ENCODE peak calls at places on chromosome 4, in four cellular contexts. One of them, this sample, is unnamed.

GRCh38 chr4:152581536-152582160 is 45.8 kb upstream of the FBXW7 start:
- DNase-seq in NCI-H1436: no peak
- DNase-seq in HEK293T: no peak
- DNase-seq in GDM1: no peak
- DNase-seq in this sample: no peak

GRCh38 chr4:153527690-153528089 is 61.5 kb downstream of the TMEM131L start:
- DNase-seq in GDM1: no peak
- DNase-seq in HEK293T: no peak
- DNase-seq in NCI-H1436: no peak
- DNase-seq in this sample: no peak

GRCh38 chr4:179097741-179098140 is 1655.5 kb upstream of the AGA start:
- DNase-seq in GDM1: no peak
- DNase-seq in HEK293T: peak
- DNase-seq in NCI-H1436: no peak
- DNase-seq in this sample: no peak

GRCh38 chr4:89142691-89143669 is 31.6 kb downstream of the TIGD2 start:
- DNase-seq in NCI-H1436: no peak
- DNase-seq in HEK293T: no peak
- DNase-seq in GDM1: no peak
- DNase-seq in this sample: no peak

GRCh38 chr4:122666527-122667245 is 45.8 kb upstream of the IL21 start:
- DNase-seq in HEK293T: no peak
- DNase-seq in GDM1: no peak
- DNase-seq in NCI-H1436: no peak
- DNase-seq in this sample: peak

GRCh38 chr4:152247271-152247975 is 288.5 kb downstream of the FBXW7 start:
- DNase-seq in NCI-H1436: no peak
- DNase-seq in GDM1: no peak
- DNase-seq in HEK293T: no peak
- DNase-seq in this sample: no peak

GRCh38 chr4:101356928-101357327 is 9.6 kb upstream of the PPP3CA start:
- DNase-seq in NCI-H1436: no peak
- DNase-seq in GDM1: no peak
- DNase-seq in HEK293T: no peak
- DNase-seq in this sample: no peak

GRCh38 chr4:6562931-6563901 is 11.8 kb upstream of the MAN2B2 start:
- DNase-seq in NCI-H1436: no peak
- DNase-seq in HEK293T: peak
- DNase-seq in GDM1: no peak
- DNase-seq in this sample: no peak

GRCh38 chr4:33013280-33013679 is 2293.1 kb downstream of the PCDH7 start:
- DNase-seq in GDM1: no peak
- DNase-seq in HEK293T: no peak
- DNase-seq in NCI-H1436: no peak
- DNase-seq in this sample: no peak

This sample was measured in smooth muscle cell of the brain vasculature.